ENCODE peak calls at places on chromosomes 6 and 20, in nine cellular contexts. F, O, U, Q, A, L, E, B and W are unnamed samples.
A peak's percentile ranks its signal among the peaks of the same experiment; 100 is the strongest.

GRCh38 chr6:36113049-36113448 is 17.3 kb upstream of the MAPK13 start:
- DNase-seq in E (no peak), B (no peak), A (no peak), Q (no peak), O (no peak), L (no peak), F (no peak), U (no peak), W (no peak)

GRCh38 chr20:62739581-62740285 is 31.1 kb downstream of the NTSR1 start:
- DNase-seq in A (peak; percentile 58), O (no peak), B (no peak), L (no peak), U (no peak), E (no peak), F (no peak), Q (no peak), W (no peak)

GRCh38 chr20:53739799-53740785 is 146.5 kb upstream of the ZNF217 start:
- DNase-seq in U (no peak), B (peak; percentile 33), E (no peak), F (no peak), A (no peak), L (no peak), O (peak; percentile 61), Q (peak; percentile 35), W (no peak)

GRCh38 chr6:73504160-73504559 is 16.7 kb downstream of the EEF1A1 start:
- DNase-seq in F (no peak), O (no peak), A (no peak), B (no peak), Q (no peak), U (no peak), L (no peak), E (no peak), W (no peak)

GRCh38 chr6:149864578-149865535 is 698 bp upstream of the LRP11 start:
- DNase-seq in O (peak; percentile 92), F (peak; percentile 68), E (no peak), Q (peak; percentile 78), U (no peak), B (peak; percentile 71), L (peak; percentile 76), A (peak; percentile 68), W (peak; percentile 67)

GRCh38 chr6:97563529-97563928 is 280.5 kb upstream of the MMS22L start:
- DNase-seq in B (no peak), E (no peak), O (no peak), L (no peak), A (no peak), Q (no peak), F (no peak), U (no peak), W (no peak)

GRCh38 chr20:24289737-24290481 is 179.5 kb upstream of the SYNDIG1 start:
- DNase-seq in E (no peak), Q (no peak), B (no peak), U (no peak), A (peak; percentile 7), L (no peak), O (peak; percentile 20), F (no peak), W (no peak)

GRCh38 chr6:113995632-113996031 is 24.7 kb upstream of the HDAC2 start:
- DNase-seq in Q (peak; percentile 94), U (no peak), O (peak; percentile 97), A (peak; percentile 53), F (peak; percentile 55), L (no peak), E (no peak), B (peak; percentile 82), W (no peak)

GRCh38 chr6:166556871-166557322 is 29.6 kb downstream of the RAMACL start:
- DNase-seq in E (peak; percentile 25), Q (peak; percentile 98), A (peak; percentile 52), F (no peak), O (peak; percentile 94), B (peak; percentile 99), L (no peak), U (peak; percentile 93), W (peak; percentile 78)

GRCh38 chr6:101402618-101403002 is 9.1 kb downstream of the GRIK2 start:
- DNase-seq in L (no peak), Q (peak; percentile 14), E (no peak), B (no peak), A (no peak), O (no peak), U (no peak), F (peak; percentile 69), W (no peak)

GRCh38 chr6:130937942-130938604 is 110.9 kb downstream of the SMLR1 start:
- DNase-seq in U (no peak), E (no peak), F (no peak), B (peak; percentile 51), L (no peak), A (no peak), Q (peak; percentile 39), O (no peak), W (peak; percentile 85)

GRCh38 chr6:14265049-14266021 is 147.8 kb downstream of the CD83 start:
- DNase-seq in L (no peak), U (no peak), F (no peak), A (no peak), E (no peak), Q (no peak), B (no peak), O (no peak), W (no peak)

GRCh38 chr20:63980317-63980805 is 571 bp upstream of the PRPF6 start:
- DNase-seq in F (peak; percentile 35), B (no peak), A (no peak), L (no peak), Q (no peak), U (no peak), E (no peak), O (peak; percentile 26), W (no peak)

GRCh38 chr20:38825901-38826625 is 20.6 kb downstream of the PPP1R16B start:
- DNase-seq in F (peak; percentile 70), O (no peak), L (peak; percentile 69), Q (peak; percentile 50), B (peak; percentile 80), E (no peak), U (no peak), A (no peak), W (no peak)

GRCh38 chr6:139378882-139379341 is 4.5 kb upstream of the CITED2 start:
- DNase-seq in O (no peak), Q (peak; percentile 26), B (peak; percentile 70), U (no peak), A (no peak), F (no peak), E (no peak), L (no peak), W (no peak)

GRCh38 chr6:30124391-30124790 is 11.5 kb upstream of the TRIM31 start:
- DNase-seq in E (no peak), Q (no peak), O (peak; percentile 55), A (no peak), U (no peak), B (no peak), F (no peak), L (no peak), W (no peak)

GRCh38 chr6:64691069-64691468 is 1016.0 kb downstream of the EYS start:
- DNase-seq in L (no peak), E (no peak), F (no peak), O (no peak), A (no peak), Q (no peak), B (peak; percentile 56), U (no peak), W (no peak)

GRCh38 chr20:38424404-38424803 is 10.7 kb downstream of the SNHG17 start:
- DNase-seq in E (no peak), F (no peak), L (no peak), A (no peak), U (no peak), Q (no peak), B (no peak), O (no peak), W (no peak)

GRCh38 chr20:24149881-24150307 is 161.3 kb upstream of the GGTLC1 start:
- DNase-seq in O (no peak), A (peak; percentile 23), F (no peak), U (no peak), B (peak; percentile 16), E (no peak), Q (no peak), L (no peak), W (peak; percentile 24)

GRCh38 chr6:453152-453551 is 61.6 kb downstream of the IRF4 start:
- DNase-seq in A (peak; percentile 24), L (no peak), Q (peak; percentile 5), O (peak; percentile 71), F (peak; percentile 79), B (no peak), U (peak; percentile 63), E (no peak), W (no peak)

GRCh38 chr20:44580581-44581268 is 1.7 kb upstream of the PKIG start:
- DNase-seq in E (no peak), O (no peak), L (no peak), U (no peak), F (no peak), A (no peak), B (no peak), Q (no peak), W (no peak)

GRCh38 chr6:8080338-8081151 is 16.4 kb upstream of the BLOC1S5 start:
- DNase-seq in O (no peak), L (no peak), A (no peak), E (no peak), Q (peak; percentile 68), U (no peak), F (no peak), B (peak; percentile 93), W (no peak)

GRCh38 chr6:67362976-67363375 is 1272.1 kb upstream of the ADGRB3 start:
- DNase-seq in Q (no peak), O (no peak), U (no peak), A (no peak), B (no peak), E (no peak), F (no peak), L (no peak), W (no peak)

GRCh38 chr6:139881251-139881650 is 506.8 kb upstream of the CITED2 start:
- DNase-seq in A (no peak), U (no peak), E (no peak), B (no peak), L (peak; percentile 79), Q (no peak), F (no peak), O (peak; percentile 20), W (no peak)

GRCh38 chr6:28336284-28337024 is 506 bp upstream of the ZSCAN31 start:
- DNase-seq in L (no peak), F (no peak), B (peak; percentile 84), E (peak; percentile 16), Q (peak; percentile 35), A (peak; percentile 59), O (peak; percentile 73), U (no peak), W (no peak)

GRCh38 chr6:17630511-17631073 is 30.5 kb downstream of the FAM8A1 start:
- DNase-seq in U (no peak), E (no peak), O (no peak), A (no peak), B (peak; percentile 22), L (no peak), Q (no peak), F (no peak), W (no peak)

GRCh38 chr6:12356983-12357972 is 67.1 kb downstream of the EDN1 start:
- DNase-seq in A (no peak), U (no peak), E (no peak), F (no peak), Q (no peak), B (peak; percentile 68), O (peak; percentile 80), L (no peak), W (no peak)

GRCh38 chr20:60203451-60203850 is 245.2 kb downstream of the CDH26 start:
- DNase-seq in A (no peak), E (no peak), Q (no peak), U (no peak), F (no peak), B (peak; percentile 6), O (no peak), L (no peak), W (no peak)

GRCh38 chr6:74991573-74992332 is 214.1 kb downstream of the COL12A1 start:
- DNase-seq in Q (peak; percentile 60), B (peak; percentile 53), E (no peak), L (no peak), A (no peak), O (no peak), U (no peak), F (no peak), W (no peak)

GRCh38 chr6:25056130-25056529 is 120.4 kb upstream of the RIPOR2 start:
- DNase-seq in E (no peak), L (no peak), F (no peak), Q (no peak), A (peak; percentile 27), U (no peak), B (no peak), O (no peak), W (no peak)

GRCh38 chr6:16332175-16332542 is 93.8 kb downstream of the GMPR start:
- DNase-seq in E (peak; percentile 63), U (peak; percentile 83), F (peak; percentile 66), L (peak; percentile 91), A (peak; percentile 84), O (peak; percentile 93), Q (peak; percentile 82), B (peak; percentile 62), W (peak; percentile 87)